ENCODE peak calls at places on chromosomes 16 and 17, in four cellular contexts. One of them, this sample, is unnamed.

GRCh38 chr17:20091161-20092029 is 82.2 kb downstream of the SPECC1 start:
- DNase-seq in mesendoderm: no peak
- DNase-seq in IMR-90: no peak
- DNase-seq in H1: no peak
- DNase-seq in this sample: no peak

GRCh38 chr17:27544350-27545131 is 86.4 kb upstream of the LGALS9 start:
- DNase-seq in mesendoderm: no peak
- DNase-seq in IMR-90: peak
- DNase-seq in H1: no peak
- DNase-seq in this sample: no peak

GRCh38 chr17:81944858-81945257 is 2.2 kb downstream of the MYADML2 start:
- DNase-seq in mesendoderm: no peak
- DNase-seq in IMR-90: no peak
- DNase-seq in H1: no peak
- DNase-seq in this sample: no peak

GRCh38 chr16:12257926-12258561 is 281.5 kb downstream of the SNX29 start:
- DNase-seq in mesendoderm: peak
- DNase-seq in IMR-90: no peak
- DNase-seq in H1: no peak
- DNase-seq in this sample: peak

GRCh38 chr17:16923904-16924700 is 47.8 kb downstream of the TNFRSF13B start:
- DNase-seq in mesendoderm: no peak
- DNase-seq in IMR-90: no peak
- DNase-seq in H1: no peak
- DNase-seq in this sample: peak

GRCh38 chr17:59521465-59522126 is 43.8 kb upstream of the DHX40 start:
- DNase-seq in mesendoderm: peak
- DNase-seq in IMR-90: peak
- DNase-seq in H1: peak
- DNase-seq in this sample: peak

GRCh38 chr17:64950871-64951270 is 31.6 kb upstream of the LRRC37A3 start:
- DNase-seq in mesendoderm: no peak
- DNase-seq in IMR-90: peak
- DNase-seq in H1: no peak
- DNase-seq in this sample: no peak

GRCh38 chr17:82709676-82710498 is 6.6 kb upstream of the FN3KRP start:
- DNase-seq in mesendoderm: no peak
- DNase-seq in IMR-90: no peak
- DNase-seq in H1: no peak
- DNase-seq in this sample: no peak

GRCh38 chr17:70327723-70328122 is 158.4 kb downstream of the KCNJ2 start:
- DNase-seq in mesendoderm: no peak
- DNase-seq in IMR-90: no peak
- DNase-seq in H1: no peak
- DNase-seq in this sample: no peak

GRCh38 chr17:56917559-56918296 is 3.9 kb upstream of the TRIM25 start:
- DNase-seq in mesendoderm: no peak
- DNase-seq in IMR-90: no peak
- DNase-seq in H1: no peak
- DNase-seq in this sample: no peak

GRCh38 chr17:73091770-73092517 is 544 bp downstream of the SLC39A11 start:
- DNase-seq in mesendoderm: peak
- DNase-seq in IMR-90: peak
- DNase-seq in H1: no peak
- DNase-seq in this sample: peak

GRCh38 chr16:11004351-11004750 is 60.0 kb downstream of the CLEC16A start:
- DNase-seq in mesendoderm: no peak
- DNase-seq in IMR-90: peak
- DNase-seq in H1: no peak
- DNase-seq in this sample: no peak

GRCh38 chr16:11003141-11003540 is 58.8 kb downstream of the CLEC16A start:
- DNase-seq in mesendoderm: no peak
- DNase-seq in IMR-90: no peak
- DNase-seq in H1: no peak
- DNase-seq in this sample: no peak

GRCh38 chr16:11006666-11007065 is 62.3 kb downstream of the CLEC16A start:
- DNase-seq in mesendoderm: no peak
- DNase-seq in IMR-90: no peak
- DNase-seq in H1: no peak
- DNase-seq in this sample: no peak

GRCh38 chr16:11005611-11005975 is 61.2 kb downstream of the CLEC16A start:
- DNase-seq in mesendoderm: no peak
- DNase-seq in IMR-90: peak
- DNase-seq in H1: no peak
- DNase-seq in this sample: no peak

GRCh38 chr16:11004957-11005610 is 60.7 kb downstream of the CLEC16A start:
- DNase-seq in mesendoderm: no peak
- DNase-seq in IMR-90: peak
- DNase-seq in H1: no peak
- DNase-seq in this sample: no peak
- H3K56ac ChIP-seq in mesendoderm: no peak
- H3K56ac ChIP-seq in IMR-90: peak
- H3K56ac ChIP-seq in H1: no peak
- H3K56ac ChIP-seq in this sample: no peak

GRCh38 chr16:27289669-27290068 is 21.1 kb upstream of the NSMCE1 start:
- DNase-seq in mesendoderm: no peak
- DNase-seq in IMR-90: no peak
- DNase-seq in H1: no peak
- DNase-seq in this sample: no peak

GRCh38 chr16:27287051-27287811 is 18.7 kb upstream of the NSMCE1 start:
- DNase-seq in mesendoderm: peak
- DNase-seq in IMR-90: no peak
- DNase-seq in H1: no peak
- DNase-seq in this sample: no peak

GRCh38 chr16:27286446-27286845 is 17.9 kb upstream of the NSMCE1 start:
- DNase-seq in mesendoderm: no peak
- DNase-seq in IMR-90: peak
- DNase-seq in H1: no peak
- DNase-seq in this sample: no peak

GRCh38 chr16:27285676-27286196 is 17.2 kb upstream of the NSMCE1 start:
- DNase-seq in mesendoderm: no peak
- DNase-seq in IMR-90: no peak
- DNase-seq in H1: no peak
- DNase-seq in this sample: no peak

DNA sequence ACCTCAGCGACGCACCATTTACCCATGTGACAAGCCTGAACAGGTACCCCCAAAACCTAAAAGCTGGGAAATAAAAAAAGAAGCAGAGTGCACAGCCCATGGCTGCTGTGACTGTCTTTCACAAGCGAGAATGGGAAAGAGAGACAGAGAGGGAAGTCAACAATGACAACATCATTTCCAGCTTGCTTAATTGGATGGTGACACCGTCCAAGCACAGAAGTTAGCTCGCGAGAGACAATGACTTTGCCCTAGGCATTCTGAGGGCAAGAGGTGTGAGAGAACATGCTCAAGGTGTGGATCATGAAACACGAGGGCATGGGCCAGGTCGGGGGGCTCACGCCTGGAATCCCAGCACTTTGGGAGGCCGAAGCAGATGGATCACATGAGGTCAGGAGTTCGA is 19.3 kb upstream of the NSMCE1 start:
- DNase-seq in mesendoderm: no peak
- DNase-seq in IMR-90: no peak
- DNase-seq in H1: no peak
- DNase-seq in this sample: no peak
- H3K56ac ChIP-seq in mesendoderm: no peak
- H3K56ac ChIP-seq in IMR-90: no peak
- H3K56ac ChIP-seq in H1: no peak
- H3K56ac ChIP-seq in this sample: no peak

DNA sequence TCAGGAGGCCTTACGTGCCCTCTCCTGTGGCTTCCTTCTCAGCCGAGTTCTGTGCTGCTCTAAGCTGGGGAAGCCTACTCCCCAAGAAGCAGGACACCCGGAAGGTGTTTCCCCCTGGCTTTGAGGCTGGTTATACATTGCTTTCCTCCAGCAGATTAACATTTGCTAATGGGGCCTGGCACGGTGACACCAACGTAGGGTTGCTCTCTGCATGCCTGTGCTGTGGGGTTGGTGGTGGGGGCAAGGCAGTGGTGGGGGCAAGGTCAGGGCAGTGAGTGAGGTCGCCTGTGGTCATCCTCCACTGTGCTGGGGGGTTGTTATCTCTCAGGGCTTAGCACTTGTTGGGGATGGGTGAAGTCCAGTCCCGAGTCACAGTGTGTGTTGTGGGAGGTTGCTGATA is 4.2 kb downstream of the USP6 start:
- DNase-seq in mesendoderm: no peak
- DNase-seq in IMR-90: no peak
- DNase-seq in H1: no peak
- DNase-seq in this sample: peak
- H3K56ac ChIP-seq in mesendoderm: no peak
- H3K56ac ChIP-seq in IMR-90: no peak
- H3K56ac ChIP-seq in H1: no peak
- H3K56ac ChIP-seq in this sample: no peak

GRCh38 chr17:9908649-9909042 is 3.6 kb upstream of the RCVRN start:
- DNase-seq in mesendoderm: no peak
- DNase-seq in IMR-90: no peak
- DNase-seq in H1: no peak
- DNase-seq in this sample: no peak
- H3K56ac ChIP-seq in mesendoderm: no peak
- H3K56ac ChIP-seq in IMR-90: no peak
- H3K56ac ChIP-seq in H1: no peak
- H3K56ac ChIP-seq in this sample: no peak

GRCh38 chr16:17251496-17251895 is 219.3 kb downstream of the XYLT1 start:
- DNase-seq in mesendoderm: no peak
- DNase-seq in IMR-90: no peak
- DNase-seq in H1: no peak
- DNase-seq in this sample: no peak
- H3K56ac ChIP-seq in mesendoderm: no peak
- H3K56ac ChIP-seq in IMR-90: no peak
- H3K56ac ChIP-seq in H1: no peak
- H3K56ac ChIP-seq in this sample: no peak

DNA sequence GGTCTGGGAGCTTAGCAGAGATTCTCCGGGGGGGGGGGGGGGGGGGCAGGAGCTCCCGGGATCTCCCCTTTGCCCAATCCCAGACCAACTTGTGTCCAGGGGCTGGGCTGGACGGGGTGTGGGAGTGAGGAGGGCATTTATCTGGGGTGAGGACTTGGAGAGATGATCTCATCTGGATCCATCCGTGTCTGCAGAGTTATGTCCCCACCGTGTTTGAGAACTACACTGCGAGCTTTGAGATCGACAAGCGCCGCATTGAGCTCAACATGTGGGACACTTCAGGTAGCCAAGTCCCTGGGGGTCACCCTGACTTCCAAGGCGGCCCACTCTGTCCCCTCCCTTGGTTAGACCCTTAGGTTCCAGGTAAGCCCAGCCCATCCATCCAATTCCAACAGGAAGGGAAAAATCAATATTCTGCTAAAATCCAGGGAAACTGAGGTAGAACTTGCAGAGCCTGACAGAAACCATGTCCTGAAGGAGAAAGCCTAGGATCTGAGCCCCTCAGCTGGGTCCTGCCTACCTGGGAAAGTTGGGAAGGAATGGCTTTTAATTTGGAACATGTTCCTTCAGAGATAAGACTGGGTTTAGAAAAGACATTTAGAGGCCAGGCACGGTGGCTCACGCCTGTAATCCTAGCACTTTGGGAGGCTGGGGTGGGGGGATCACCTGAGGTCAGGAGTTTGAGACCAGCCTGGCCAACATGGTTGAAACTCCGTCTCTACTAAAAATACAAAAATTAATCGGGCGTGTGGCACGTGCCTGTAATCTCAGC is 921 bp downstream of the RND2 start:
- DNase-seq in mesendoderm: no peak
- DNase-seq in IMR-90: no peak
- DNase-seq in H1: no peak
- DNase-seq in this sample: no peak
- H3K56ac ChIP-seq in mesendoderm: no peak
- H3K56ac ChIP-seq in IMR-90: no peak
- H3K56ac ChIP-seq in H1: no peak
- H3K56ac ChIP-seq in this sample: no peak

GRCh38 chr16:4768549-4769305 is 1.8 kb upstream of the ZNF500 start:
- DNase-seq in mesendoderm: peak
- DNase-seq in IMR-90: peak
- DNase-seq in H1: peak
- DNase-seq in this sample: peak
- H3K56ac ChIP-seq in mesendoderm: peak
- H3K56ac ChIP-seq in IMR-90: peak
- H3K56ac ChIP-seq in H1: peak
- H3K56ac ChIP-seq in this sample: no peak

This sample was measured in H9.